ENCODE peak calls at places on chromosomes 2 and 18, in five cellular contexts. One of them, this sample, is unnamed.

GRCh38 chr2:23767871-23768611 is 158.9 kb downstream of the ATAD2B start:
- DNase-seq in transverse colon: no peak
- DNase-seq in CD8-positive, alpha-beta T cell: no peak
- DNase-seq in fibroblast of lung: peak; percentile 44
- DNase-seq in sigmoid colon: no peak
- DNase-seq in this sample: no peak

GRCh38 chr2:205898744-205899143 is 187.2 kb downstream of the INO80D start:
- DNase-seq in transverse colon: no peak
- DNase-seq in CD8-positive, alpha-beta T cell: no peak
- DNase-seq in fibroblast of lung: no peak
- DNase-seq in sigmoid colon: no peak
- DNase-seq in this sample: no peak

GRCh38 chr2:161100216-161100615 is 60.0 kb upstream of the TANK start:
- DNase-seq in transverse colon: no peak
- DNase-seq in CD8-positive, alpha-beta T cell: no peak
- DNase-seq in fibroblast of lung: no peak
- DNase-seq in sigmoid colon: no peak
- DNase-seq in this sample: no peak

GRCh38 chr18:1104265-1104792 is 199.7 kb downstream of the ADCYAP1 start:
- DNase-seq in transverse colon: no peak
- DNase-seq in CD8-positive, alpha-beta T cell: no peak
- DNase-seq in fibroblast of lung: no peak
- DNase-seq in sigmoid colon: no peak
- DNase-seq in this sample: no peak

GRCh38 chr2:3490191-3491158 is 28.9 kb downstream of the ADI1 start:
- DNase-seq in transverse colon: no peak
- DNase-seq in CD8-positive, alpha-beta T cell: no peak
- DNase-seq in fibroblast of lung: no peak
- DNase-seq in sigmoid colon: peak; percentile 44
- DNase-seq in this sample: peak; percentile 55

GRCh38 chr2:120746179-120746549 is 10.5 kb downstream of the GLI2 start:
- DNase-seq in transverse colon: no peak
- DNase-seq in CD8-positive, alpha-beta T cell: no peak
- DNase-seq in fibroblast of lung: no peak
- DNase-seq in sigmoid colon: no peak
- DNase-seq in this sample: no peak

GRCh38 chr18:8037296-8037695 is 470.2 kb downstream of the PTPRM start:
- DNase-seq in transverse colon: no peak
- DNase-seq in CD8-positive, alpha-beta T cell: no peak
- DNase-seq in fibroblast of lung: no peak
- DNase-seq in sigmoid colon: no peak
- DNase-seq in this sample: no peak

GRCh38 chr18:63301458-63301857 is 18.1 kb downstream of the BCL2 start:
- DNase-seq in transverse colon: no peak
- DNase-seq in CD8-positive, alpha-beta T cell: no peak
- DNase-seq in fibroblast of lung: no peak
- DNase-seq in sigmoid colon: no peak
- DNase-seq in this sample: no peak

GRCh38 chr2:231547315-231548110 is 17.3 kb upstream of the NMUR1 start:
- DNase-seq in transverse colon: no peak
- DNase-seq in CD8-positive, alpha-beta T cell: no peak
- DNase-seq in fibroblast of lung: no peak
- DNase-seq in sigmoid colon: no peak
- DNase-seq in this sample: no peak

GRCh38 chr2:138522556-138522955 is 21.0 kb downstream of the SPOPL start:
- DNase-seq in transverse colon: no peak
- DNase-seq in CD8-positive, alpha-beta T cell: no peak
- DNase-seq in fibroblast of lung: no peak
- DNase-seq in sigmoid colon: no peak
- DNase-seq in this sample: no peak

GRCh38 chr2:10326707-10327594 is 24.2 kb downstream of the HPCAL1 start:
- DNase-seq in transverse colon: no peak
- DNase-seq in CD8-positive, alpha-beta T cell: no peak
- DNase-seq in fibroblast of lung: peak; percentile 17
- DNase-seq in sigmoid colon: no peak
- DNase-seq in this sample: no peak

GRCh38 chr2:2083113-2083757 is 247.8 kb downstream of the MYT1L start:
- DNase-seq in transverse colon: no peak
- DNase-seq in CD8-positive, alpha-beta T cell: no peak
- DNase-seq in fibroblast of lung: no peak
- DNase-seq in sigmoid colon: no peak
- DNase-seq in this sample: no peak

GRCh38 chr2:169087757-169088379 is 18.5 kb downstream of the DHRS9 start:
- DNase-seq in transverse colon: no peak
- DNase-seq in CD8-positive, alpha-beta T cell: no peak
- DNase-seq in fibroblast of lung: no peak
- DNase-seq in sigmoid colon: no peak
- DNase-seq in this sample: no peak

GRCh38 chr2:95158891-95159619 is 593 bp downstream of the ZNF514 start:
- DNase-seq in transverse colon: peak; percentile 44
- DNase-seq in CD8-positive, alpha-beta T cell: no peak
- DNase-seq in fibroblast of lung: peak; percentile 40
- DNase-seq in sigmoid colon: peak; percentile 78
- DNase-seq in this sample: peak; percentile 82

GRCh38 chr2:120486946-120487345 is 141.0 kb downstream of the INHBB start:
- DNase-seq in transverse colon: no peak
- DNase-seq in CD8-positive, alpha-beta T cell: no peak
- DNase-seq in fibroblast of lung: no peak
- DNase-seq in sigmoid colon: no peak
- DNase-seq in this sample: no peak

GRCh38 chr2:43129676-43130547 is 96.5 kb downstream of the ZFP36L2 start:
- DNase-seq in transverse colon: peak; percentile 60
- DNase-seq in CD8-positive, alpha-beta T cell: peak; percentile 60
- DNase-seq in fibroblast of lung: peak; percentile 57
- DNase-seq in sigmoid colon: peak; percentile 79
- DNase-seq in this sample: peak; percentile 83

GRCh38 chr2:147524912-147525311 is 319.9 kb upstream of the ACVR2A start:
- DNase-seq in transverse colon: no peak
- DNase-seq in CD8-positive, alpha-beta T cell: no peak
- DNase-seq in fibroblast of lung: no peak
- DNase-seq in sigmoid colon: no peak
- DNase-seq in this sample: no peak

GRCh38 chr18:3790702-3791101 is 340.7 kb downstream of the TGIF1 start:
- DNase-seq in transverse colon: no peak
- DNase-seq in CD8-positive, alpha-beta T cell: no peak
- DNase-seq in fibroblast of lung: peak; percentile 51
- DNase-seq in sigmoid colon: no peak
- DNase-seq in this sample: no peak

GRCh38 chr2:221896505-221897151 is 324.5 kb upstream of the EPHA4 start:
- DNase-seq in transverse colon: no peak
- DNase-seq in CD8-positive, alpha-beta T cell: no peak
- DNase-seq in fibroblast of lung: peak; percentile 60
- DNase-seq in sigmoid colon: no peak
- DNase-seq in this sample: no peak

GRCh38 chr2:196108604-196109003 is 40.0 kb upstream of the DNAH7 start:
- DNase-seq in transverse colon: no peak
- DNase-seq in CD8-positive, alpha-beta T cell: no peak
- DNase-seq in fibroblast of lung: no peak
- DNase-seq in sigmoid colon: no peak
- DNase-seq in this sample: no peak

GRCh38 chr2:98280376-98281102 is 65.7 kb upstream of the CNGA3 start:
- DNase-seq in transverse colon: peak; percentile 79
- DNase-seq in CD8-positive, alpha-beta T cell: no peak
- DNase-seq in fibroblast of lung: no peak
- DNase-seq in sigmoid colon: no peak
- DNase-seq in this sample: no peak

GRCh38 chr2:222882484-222882928 is 21.7 kb downstream of the ACSL3 start:
- DNase-seq in transverse colon: no peak
- DNase-seq in CD8-positive, alpha-beta T cell: no peak
- DNase-seq in fibroblast of lung: no peak
- DNase-seq in sigmoid colon: no peak
- DNase-seq in this sample: no peak

GRCh38 chr2:232641153-232641845 is 7.9 kb downstream of the EFHD1 start:
- DNase-seq in transverse colon: no peak
- DNase-seq in CD8-positive, alpha-beta T cell: no peak
- DNase-seq in fibroblast of lung: no peak
- DNase-seq in sigmoid colon: no peak
- DNase-seq in this sample: no peak

GRCh38 chr2:204282525-204282924 is 262.8 kb upstream of the PARD3B start:
- DNase-seq in transverse colon: peak; percentile 17
- DNase-seq in CD8-positive, alpha-beta T cell: no peak
- DNase-seq in fibroblast of lung: no peak
- DNase-seq in sigmoid colon: no peak
- DNase-seq in this sample: no peak

GRCh38 chr2:181658444-181658843 is 1.5 kb upstream of the CERKL start:
- DNase-seq in transverse colon: no peak
- DNase-seq in CD8-positive, alpha-beta T cell: no peak
- DNase-seq in fibroblast of lung: no peak
- DNase-seq in sigmoid colon: no peak
- DNase-seq in this sample: no peak

GRCh38 chr2:11753452-11753885 is 7.0 kb downstream of the LPIN1 start:
- DNase-seq in transverse colon: peak; percentile 83
- DNase-seq in CD8-positive, alpha-beta T cell: peak; percentile 47
- DNase-seq in fibroblast of lung: no peak
- DNase-seq in sigmoid colon: no peak
- DNase-seq in this sample: peak; percentile 74

GRCh38 chr2:181828122-181828705 is 63.3 kb upstream of the ITPRID2 start:
- DNase-seq in transverse colon: no peak
- DNase-seq in CD8-positive, alpha-beta T cell: no peak
- DNase-seq in fibroblast of lung: no peak
- DNase-seq in sigmoid colon: no peak
- DNase-seq in this sample: no peak

GRCh38 chr18:68734311-68734710 is 19.4 kb upstream of the TMX3 start:
- DNase-seq in transverse colon: no peak
- DNase-seq in CD8-positive, alpha-beta T cell: no peak
- DNase-seq in fibroblast of lung: peak; percentile 28
- DNase-seq in sigmoid colon: no peak
- DNase-seq in this sample: no peak

GRCh38 chr18:68738572-68738971 is 23.7 kb upstream of the TMX3 start:
- DNase-seq in transverse colon: no peak
- DNase-seq in CD8-positive, alpha-beta T cell: no peak
- DNase-seq in fibroblast of lung: no peak
- DNase-seq in sigmoid colon: no peak
- DNase-seq in this sample: no peak

GRCh38 chr18:68728301-68728700 is 13.4 kb upstream of the TMX3 start:
- DNase-seq in transverse colon: no peak
- DNase-seq in CD8-positive, alpha-beta T cell: no peak
- DNase-seq in fibroblast of lung: no peak
- DNase-seq in sigmoid colon: no peak
- DNase-seq in this sample: no peak

GRCh38 chr18:68735498-68736343 is 20.8 kb upstream of the TMX3 start:
- DNase-seq in transverse colon: no peak
- DNase-seq in CD8-positive, alpha-beta T cell: no peak
- DNase-seq in fibroblast of lung: peak; percentile 79
- DNase-seq in sigmoid colon: no peak
- DNase-seq in this sample: no peak

DNA sequence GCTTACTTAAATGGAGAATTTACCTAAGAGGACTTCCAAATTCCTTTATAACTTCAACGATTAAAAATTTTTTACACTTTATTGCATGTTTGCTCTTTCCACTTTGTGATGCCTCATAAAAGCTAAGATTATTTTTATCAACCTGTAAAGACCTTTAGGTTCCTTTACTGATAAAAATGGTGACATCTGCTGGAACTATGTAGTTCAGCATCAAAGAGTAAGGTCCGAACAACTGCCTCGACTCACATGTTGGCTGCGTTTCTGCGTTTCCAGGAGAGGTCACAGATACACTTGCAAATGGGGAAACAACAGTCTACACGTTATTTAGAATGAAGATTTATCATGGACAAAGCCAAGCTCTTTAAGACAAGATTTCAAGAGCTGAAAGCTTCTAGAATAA is 18.8 kb upstream of the TMX3 start:
- DNase-seq in transverse colon: no peak
- DNase-seq in CD8-positive, alpha-beta T cell: no peak
- DNase-seq in fibroblast of lung: peak; percentile 13
- DNase-seq in sigmoid colon: no peak
- DNase-seq in this sample: no peak
- TF ChIP-seq CTCF in transverse colon: no peak
- TF ChIP-seq CTCF in CD8-positive, alpha-beta T cell: no peak
- TF ChIP-seq CTCF in fibroblast of lung: no peak
- TF ChIP-seq CTCF in sigmoid colon: no peak
- TF ChIP-seq CTCF in this sample: no peak

DNA sequence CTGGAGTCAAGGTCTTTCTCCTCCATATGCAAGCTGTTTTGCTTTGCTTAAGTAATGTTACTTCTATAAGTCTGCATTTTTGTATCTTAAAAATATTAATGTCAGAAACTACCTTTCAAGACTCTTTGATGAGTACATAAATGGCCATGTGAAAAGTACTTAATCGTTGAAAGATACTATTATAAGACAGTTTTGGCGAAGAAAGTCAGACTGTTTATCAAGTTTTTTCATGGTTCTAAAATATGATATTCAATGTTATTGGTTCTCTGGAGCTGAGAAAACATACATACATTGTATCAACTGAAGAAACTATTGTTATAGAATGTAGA is 25.1 kb downstream of the FBXO48 start:
- DNase-seq in transverse colon: no peak
- DNase-seq in CD8-positive, alpha-beta T cell: no peak
- DNase-seq in fibroblast of lung: no peak
- DNase-seq in sigmoid colon: no peak
- DNase-seq in this sample: no peak
- TF ChIP-seq CTCF in transverse colon: peak; percentile 4
- TF ChIP-seq CTCF in CD8-positive, alpha-beta T cell: no peak
- TF ChIP-seq CTCF in fibroblast of lung: no peak
- TF ChIP-seq CTCF in sigmoid colon: no peak
- TF ChIP-seq CTCF in this sample: no peak

GRCh38 chr2:25856377-25856776 is 21.9 kb downstream of the ASXL2 start:
- DNase-seq in transverse colon: no peak
- DNase-seq in CD8-positive, alpha-beta T cell: no peak
- DNase-seq in fibroblast of lung: no peak
- DNase-seq in sigmoid colon: no peak
- DNase-seq in this sample: no peak
- TF ChIP-seq CTCF in transverse colon: no peak
- TF ChIP-seq CTCF in CD8-positive, alpha-beta T cell: no peak
- TF ChIP-seq CTCF in fibroblast of lung: no peak
- TF ChIP-seq CTCF in sigmoid colon: no peak
- TF ChIP-seq CTCF in this sample: no peak

GRCh38 chr2:109428841-109429710 is 184.7 kb downstream of the SEPTIN10 start:
- DNase-seq in transverse colon: no peak
- DNase-seq in CD8-positive, alpha-beta T cell: no peak
- DNase-seq in fibroblast of lung: no peak
- DNase-seq in sigmoid colon: peak; percentile 49
- DNase-seq in this sample: no peak

GRCh38 chr2:109427661-109428091 is 186.1 kb downstream of the SEPTIN10 start:
- DNase-seq in transverse colon: no peak
- DNase-seq in CD8-positive, alpha-beta T cell: no peak
- DNase-seq in fibroblast of lung: no peak
- DNase-seq in sigmoid colon: peak; percentile 35
- DNase-seq in this sample: no peak

GRCh38 chr2:109429711-109430265 is 184.0 kb downstream of the SEPTIN10 start:
- DNase-seq in transverse colon: no peak
- DNase-seq in CD8-positive, alpha-beta T cell: no peak
- DNase-seq in fibroblast of lung: no peak
- DNase-seq in sigmoid colon: peak; percentile 61
- DNase-seq in this sample: no peak

GRCh38 chr2:109432421-109432820 is 181.3 kb downstream of the SEPTIN10 start:
- DNase-seq in transverse colon: no peak
- DNase-seq in CD8-positive, alpha-beta T cell: no peak
- DNase-seq in fibroblast of lung: no peak
- DNase-seq in sigmoid colon: peak; percentile 51
- DNase-seq in this sample: peak; percentile 60

DNA sequence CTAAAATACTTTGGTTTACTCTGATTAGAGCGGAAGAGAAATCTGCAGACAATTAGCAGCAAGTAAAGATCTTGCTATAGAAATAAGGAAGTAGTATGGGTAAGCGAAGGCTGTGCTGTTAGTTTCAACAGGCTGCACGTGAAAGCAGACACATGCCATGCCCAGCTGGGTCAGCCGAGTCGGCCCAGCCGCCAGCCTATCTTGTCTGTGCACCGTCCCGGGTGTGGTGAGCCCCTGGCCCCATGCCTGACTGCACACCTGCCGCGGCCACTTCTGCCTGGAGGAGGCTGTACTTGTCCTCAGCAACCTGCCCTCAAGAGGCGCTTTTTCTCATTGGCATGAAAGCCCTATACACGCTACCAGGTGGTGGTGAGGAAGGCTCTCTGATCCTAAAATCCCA is 185.5 kb downstream of the SEPTIN10 start:
- DNase-seq in transverse colon: no peak
- DNase-seq in CD8-positive, alpha-beta T cell: no peak
- DNase-seq in fibroblast of lung: no peak
- DNase-seq in sigmoid colon: peak; percentile 41
- DNase-seq in this sample: no peak
- TF ChIP-seq CTCF in transverse colon: no peak
- TF ChIP-seq CTCF in CD8-positive, alpha-beta T cell: no peak
- TF ChIP-seq CTCF in fibroblast of lung: no peak
- TF ChIP-seq CTCF in sigmoid colon: no peak
- TF ChIP-seq CTCF in this sample: no peak

This sample was measured in upper lobe of right lung.